ENCODE peak calls at places on chromosomes 3 and 15, in eight cellular contexts. L is activated naive CD8-positive, alpha-beta T cell treated with anti-CD3 and anti-CD28 coated beads, Interleukin-2, amount 10 ng/mL, durations not matched to agents 7 days and 5 days; T is CD4-positive, alpha-beta memory T cell; J is stimulated activated naive CD4-positive, alpha-beta T cell; X is mammary epithelial cell; H is glutamatergic neuron; M is fibroblast of mammary gland; Q is GM03348. N is an unnamed sample.

GRCh38 chr3:106534206-106534605 is 665.4 kb upstream of the CBLB start:
- DNase-seq in L (peak), T (peak), J (no peak), X (peak), H (no peak), M (peak), Q (no peak), N (peak)

GRCh38 chr15:28101983-28102441 is 2.9 kb upstream of the OCA2 start:
- DNase-seq in L (no peak), T (no peak), J (no peak), X (no peak), H (no peak), M (no peak), Q (no peak), N (no peak)

GRCh38 chr15:40754574-40754882 is 526 bp downstream of the RMDN3 start:
- DNase-seq in L (peak), T (no peak), J (no peak), X (peak), H (peak), M (peak), Q (peak), N (no peak)

GRCh38 chr3:150135321-150135721 is 164.6 kb upstream of the PFN2 start:
- DNase-seq in L (no peak), T (no peak), J (no peak), X (no peak), H (no peak), M (peak), Q (peak), N (no peak)

GRCh38 chr15:72766025-72766424 is 17.5 kb downstream of the ADPGK start:
- DNase-seq in L (no peak), T (no peak), J (no peak), X (no peak), H (no peak), M (no peak), Q (no peak), N (no peak)

GRCh38 chr15:62896969-62897486 is 145.5 kb upstream of the TPM1 start:
- DNase-seq in L (no peak), T (no peak), J (no peak), X (peak), H (no peak), M (peak), Q (peak), N (no peak)

GRCh38 chr3:163916596-163917560 is 1161.4 kb downstream of the SI start:
- DNase-seq in L (no peak), T (no peak), J (no peak), X (no peak), H (no peak), M (no peak), Q (no peak), N (no peak)

GRCh38 chr3:179452166-179452544 is 885 bp upstream of the GNB4 start:
- DNase-seq in L (no peak), T (no peak), J (no peak), X (no peak), H (no peak), M (peak), Q (peak), N (no peak)

GRCh38 chr3:148585671-148586379 is 111.9 kb upstream of the AGTR1 start:
- DNase-seq in L (no peak), T (no peak), J (no peak), X (no peak), H (no peak), M (no peak), Q (no peak), N (no peak)

GRCh38 chr3:8875831-8876230 is 87.4 kb downstream of the RAD18 start:
- DNase-seq in L (no peak), T (no peak), J (no peak), X (no peak), H (no peak), M (peak), Q (no peak), N (no peak)

GRCh38 chr3:146558811-146559210 is 14.4 kb upstream of the PLSCR1 start:
- DNase-seq in L (no peak), T (no peak), J (no peak), X (no peak), H (no peak), M (no peak), Q (no peak), N (no peak)

GRCh38 chr3:15525790-15526189 is 4.3 kb upstream of the COLQ start:
- DNase-seq in L (no peak), T (no peak), J (no peak), X (no peak), H (no peak), M (no peak), Q (no peak), N (no peak)

N was measured in CMK.